ENCODE peak calls at places on chromosomes 5 and 9, in ten cellular contexts. F is stimulated activated CD4-positive, alpha-beta T cell treated with anti-CD3 and anti-CD28 coated beads, Interleukin-4, amount 100 ng/mL, for 24 hours; G is colonic mucosa; I is fibroblast of lung; N is CD4-positive, alpha-beta T cell; R is hypothalamus; Y is GM12891; K is memory B cell; P is astrocyte of the spinal cord; B is activated CD8-positive, alpha-beta T cell treated with anti-CD3 and anti-CD28 coated beads, Interleukin-2, amount 10 ng/mL, durations not matched to agents 7 days and 5 days. C is an unnamed sample.
A peak's percentile ranks its signal among the peaks of the same experiment; 100 is the strongest.

GRCh38 chr5:109936091-109936490 is 246.4 kb downstream of the MAN2A1 start:
- DNase-seq in F (no peak), G (no peak), I (no peak), N (no peak), R (no peak), Y (no peak), K (no peak), P (no peak), B (no peak), C (peak; percentile 42)

GRCh38 chr5:33074548-33074947 is 363.4 kb downstream of the NPR3 start:
- DNase-seq in F (no peak), G (no peak), I (peak; percentile 73), N (no peak), R (no peak), Y (no peak), K (no peak), P (peak; percentile 31), B (no peak), C (no peak)

GRCh38 chr5:80147119-80147815 is 108.6 kb downstream of the SERINC5 start:
- DNase-seq in F (no peak), G (no peak), I (no peak), N (no peak), R (no peak), Y (no peak), K (no peak), P (no peak), B (no peak), C (no peak)

GRCh38 chr9:130640681-130641080 is 23.7 kb upstream of the PRDM12 start:
- DNase-seq in F (no peak), G (no peak), I (no peak), N (no peak), R (no peak), Y (no peak), K (no peak), P (no peak), B (no peak), C (no peak)

GRCh38 chr5:72018158-72018803 is 89.0 kb upstream of the MAP1B start:
- DNase-seq in F (peak; percentile 69), G (peak; percentile 73), I (peak; percentile 40), N (peak; percentile 36), R (no peak), Y (peak; percentile 46), K (peak; percentile 44), P (peak; percentile 50), B (peak; percentile 71), C (peak; percentile 46)

GRCh38 chr5:56983593-56984361 is 31.9 kb upstream of the MIER3 start:
- DNase-seq in F (no peak), G (no peak), I (no peak), N (no peak), R (no peak), Y (peak; percentile 12), K (no peak), P (no peak), B (no peak), C (no peak)

GRCh38 chr9:72124947-72125346 is 24.3 kb upstream of the GDA start:
- DNase-seq in F (no peak), G (no peak), I (no peak), N (no peak), R (no peak), Y (no peak), K (no peak), P (no peak), B (no peak), C (no peak)

GRCh38 chr5:51983161-51983560 is 599.9 kb downstream of the ISL1 start:
- DNase-seq in F (no peak), G (no peak), I (no peak), N (no peak), R (no peak), Y (no peak), K (no peak), P (no peak), B (no peak), C (no peak)

GRCh38 chr9:94916956-94917355 is 190.5 kb downstream of the AOPEP start:
- DNase-seq in F (no peak), G (no peak), I (no peak), N (no peak), R (no peak), Y (no peak), K (no peak), P (no peak), B (no peak), C (peak; percentile 69)

GRCh38 chr5:142192296-142192695 is 83.7 kb downstream of the NDFIP1 start:
- DNase-seq in F (no peak), G (no peak), I (no peak), N (no peak), R (no peak), Y (no peak), K (no peak), P (no peak), B (no peak), C (no peak)

GRCh38 chr5:170380361-170380951 is 8.7 kb downstream of the KCNMB1 start:
- DNase-seq in F (no peak), G (no peak), I (no peak), N (no peak), R (no peak), Y (no peak), K (no peak), P (no peak), B (no peak), C (no peak)

GRCh38 chr9:116278326-116278725 is 124.7 kb downstream of the PAPPA start:
- DNase-seq in F (no peak), G (no peak), I (peak; percentile 18), N (no peak), R (no peak), Y (no peak), K (no peak), P (peak; percentile 28), B (no peak), C (no peak)

GRCh38 chr5:132761321-132762240 is 14.4 kb downstream of the CCNI2 start:
- DNase-seq in F (no peak), G (peak; percentile 15), I (no peak), N (no peak), R (no peak), Y (no peak), K (no peak), P (no peak), B (no peak), C (no peak)

GRCh38 chr5:142845402-142845901 is 75.3 kb downstream of the ARHGAP26 start:
- DNase-seq in F (no peak), G (peak; percentile 54), I (no peak), N (no peak), R (peak; percentile 14), Y (no peak), K (no peak), P (no peak), B (peak; percentile 48), C (no peak)

GRCh38 chr5:19285286-19285685 is 702.7 kb downstream of the CDH18 start:
- DNase-seq in F (no peak), G (no peak), I (no peak), N (no peak), R (no peak), Y (no peak), K (no peak), P (no peak), B (no peak), C (no peak)

GRCh38 chr5:150181766-150182545 is 7.9 kb upstream of the SLC6A7 start:
- DNase-seq in F (no peak), G (peak; percentile 28), I (peak; percentile 37), N (no peak), R (no peak), Y (no peak), K (no peak), P (no peak), B (no peak), C (no peak)

GRCh38 chr9:134322781-134323241 is 3.4 kb upstream of the RXRA start:
- DNase-seq in F (no peak), G (no peak), I (no peak), N (no peak), R (no peak), Y (no peak), K (no peak), P (no peak), B (no peak), C (no peak)